ENCODE peak calls at places on chromosomes 6 and 20, in ten cellular contexts. D is HEK293T; J is stimulated activated naive CD8-positive, alpha-beta T cell treated with anti-CD3 and anti-CD28 coated beads, Interleukin-15, Interleukin-2, amounts not matched to agents 100 U/mL and 50 U/mL, for 24 hours; U is stimulated activated naive CD4-positive, alpha-beta T cell; X is type B pancreatic cell; V is GF-D8; A is NCI-H2029; Q is K562; O is tibial nerve; L is head of caudate nucleus. E is an unnamed sample.

GRCh38 chr6:101614774-101615173 is 221.3 kb downstream of the GRIK2 start:
- DNase-seq in A (no peak), Q (no peak), J (no peak), U (no peak), D (no peak), O (no peak), L (no peak), X (no peak), V (no peak), E (no peak)

GRCh38 chr20:50224052-50224451 is 33.4 kb downstream of the CEBPB start:
- DNase-seq in O (no peak), X (no peak), D (no peak), U (no peak), J (no peak), V (no peak), A (no peak), L (no peak), Q (no peak), E (no peak)

GRCh38 chr6:81761197-81761596 is 8.7 kb upstream of the TENT5A start:
- DNase-seq in X (no peak), A (no peak), L (no peak), U (no peak), O (no peak), Q (no peak), D (no peak), J (no peak), V (no peak), E (no peak)

GRCh38 chr6:97778290-97779038 is 495.4 kb upstream of the MMS22L start:
- DNase-seq in U (no peak), D (no peak), O (no peak), X (no peak), V (no peak), J (no peak), Q (no peak), L (no peak), A (no peak), E (no peak)

GRCh38 chr20:55057779-55058415 is 582.5 kb downstream of the DOK5 start:
- DNase-seq in X (no peak), Q (peak), L (no peak), J (no peak), U (no peak), D (no peak), V (no peak), A (no peak), O (no peak), E (no peak)

GRCh38 chr6:41492261-41492891 is 53.8 kb upstream of the FOXP4 start:
- DNase-seq in Q (no peak), D (no peak), X (no peak), J (no peak), O (no peak), L (no peak), A (no peak), V (no peak), U (no peak), E (no peak)

GRCh38 chr20:49320460-49320859 is 42.6 kb upstream of the ZNFX1 start:
- DNase-seq in O (no peak), L (no peak), Q (peak), J (no peak), V (no peak), A (no peak), X (no peak), U (no peak), D (peak), E (no peak)

GRCh38 chr6:165178056-165178455 is 131.3 kb downstream of the C6orf118 start:
- DNase-seq in V (no peak), A (no peak), U (no peak), Q (no peak), J (no peak), D (no peak), O (no peak), L (no peak), X (no peak), E (no peak)

GRCh38 chr6:35073766-35074471 is 67.2 kb downstream of the TCP11 start:
- DNase-seq in J (no peak), V (no peak), A (no peak), Q (no peak), X (no peak), U (no peak), D (no peak), L (no peak), O (no peak), E (no peak)

GRCh38 chr6:159203304-159204005 is 34.3 kb downstream of the FNDC1 start:
- DNase-seq in L (no peak), V (no peak), U (no peak), Q (no peak), X (no peak), A (no peak), O (peak), D (no peak), J (no peak), E (peak)

GRCh38 chr6:170080169-170080827 is 210.6 kb downstream of the DLL1 start:
- DNase-seq in X (peak), O (no peak), V (no peak), U (no peak), D (no peak), A (no peak), J (no peak), L (no peak), Q (no peak), E (no peak)

GRCh38 chr6:129863664-129864063 is 2.5 kb upstream of the TMEM244 start:
- DNase-seq in D (no peak), U (no peak), V (no peak), Q (no peak), X (no peak), J (no peak), O (no peak), A (no peak), L (no peak), E (no peak)

GRCh38 chr6:14642842-14643241 is 525.3 kb downstream of the CD83 start:
- DNase-seq in U (no peak), D (no peak), Q (no peak), A (no peak), J (no peak), V (no peak), L (no peak), X (no peak), O (no peak), E (no peak)

GRCh38 chr6:65760285-65760684 is 53.3 kb upstream of the EYS start:
- DNase-seq in J (no peak), A (no peak), V (no peak), L (no peak), X (no peak), D (no peak), U (no peak), Q (no peak), O (no peak), E (no peak)

GRCh38 chr20:29079769-29080690 is 2177.4 kb upstream of the DEFB115 start:
- DNase-seq in D (no peak), J (no peak), V (no peak), O (peak), A (no peak), Q (peak), X (no peak), L (no peak), U (no peak), E (no peak)

GRCh38 chr20:35663813-35664543 is 722 bp downstream of the CPNE1 start:
- DNase-seq in O (peak), U (peak), L (peak), A (peak), D (peak), V (peak), Q (peak), J (peak), X (no peak), E (peak)

GRCh38 chr6:30074331-30075093 is 1.1 kb downstream of the RNF39 start:
- DNase-seq in X (no peak), L (no peak), O (no peak), A (no peak), J (no peak), Q (no peak), V (no peak), U (no peak), D (no peak), E (no peak)

GRCh38 chr6:135922170-135922569 is 70.7 kb downstream of the PDE7B start:
- DNase-seq in Q (no peak), A (no peak), D (peak), X (no peak), J (no peak), U (no peak), V (no peak), O (no peak), L (no peak), E (no peak)